ENCODE peak calls at places on chromosomes 16 and 17, in eight cellular contexts. K is progenitor cell of endocrine pancreas; D is GF-D8; A is A673; S is AG09319; W is stimulated activated CD4-positive, alpha-beta T cell treated with anti-CD3 and anti-CD28 coated beads, TNF-alpha, amount 100 ng/mL, for 1 hour; Y is SHP77; E is HTR-8/SVneo. C is an unnamed sample.

GRCh38 chr16:83631006-83631405 is 176.8 kb upstream of the HSBP1 start:
- DNase-seq in Y (no peak), S (peak), K (no peak), W (no peak), E (no peak), D (no peak), A (no peak), C (no peak)

GRCh38 chr16:25014500-25015147 is 545 bp downstream of the ARHGAP17 start:
- DNase-seq in S (no peak), D (no peak), E (no peak), Y (peak), K (peak), W (peak), A (peak), C (peak)

GRCh38 chr17:22462461-22462860 is 770.1 kb downstream of the KCNJ18 start:
- DNase-seq in E (no peak), S (no peak), Y (no peak), A (no peak), K (no peak), D (no peak), W (no peak), C (no peak)

GRCh38 chr17:17237026-17237799 is at the start of gene FLCN:
- DNase-seq in Y (peak), D (peak), W (peak), K (peak), E (peak), A (peak), S (peak), C (peak)

GRCh38 chr16:10979717-10980601 is 35.6 kb downstream of the CLEC16A start:
- DNase-seq in A (no peak), D (peak), Y (no peak), K (no peak), W (no peak), S (no peak), E (no peak), C (peak)

GRCh38 chr17:66255112-66255511 is 25.9 kb upstream of the APOH start:
- DNase-seq in S (peak), A (peak), D (peak), W (no peak), K (no peak), Y (peak), E (peak), C (peak)

GRCh38 chr17:27603870-27604794 is 26.9 kb upstream of the LGALS9 start:
- DNase-seq in K (no peak), Y (no peak), D (no peak), W (no peak), E (no peak), S (no peak), A (no peak), C (no peak)

GRCh38 chr17:3512512-3513171 is 36.8 kb downstream of the ASPA start:
- DNase-seq in A (no peak), S (no peak), K (no peak), E (no peak), W (no peak), D (no peak), Y (peak), C (no peak)

GRCh38 chr16:54430491-54431030 is 144.0 kb upstream of the IRX3 start:
- DNase-seq in D (no peak), A (no peak), K (peak), W (no peak), Y (no peak), S (peak), E (no peak), C (no peak)

C was measured in epithelial cell of esophagus.